ENCODE peak calls at places on chromosome 20, in seven cellular contexts. One of them, this sample, is unnamed.

GRCh38 chr20:49594929-49595311 is 27.0 kb upstream of the PTGIS start:
- DNase-seq in hepatocyte: no peak
- DNase-seq in aorta: no peak
- DNase-seq in pancreas: no peak
- DNase-seq in IMR-90: no peak
- DNase-seq in brain microvascular endothelial cell: no peak
- DNase-seq in right cardiac atrium: no peak
- DNase-seq in this sample: no peak

GRCh38 chr20:35252037-35252461 is 25.6 kb downstream of the MMP24 start:
- DNase-seq in hepatocyte: no peak
- DNase-seq in aorta: no peak
- DNase-seq in pancreas: no peak
- DNase-seq in IMR-90: no peak
- DNase-seq in brain microvascular endothelial cell: no peak
- DNase-seq in right cardiac atrium: no peak
- DNase-seq in this sample: peak

GRCh38 chr20:64246616-64247311 is 8.8 kb upstream of the PCMTD2 start:
- DNase-seq in hepatocyte: no peak
- DNase-seq in aorta: no peak
- DNase-seq in pancreas: peak
- DNase-seq in IMR-90: no peak
- DNase-seq in brain microvascular endothelial cell: no peak
- DNase-seq in right cardiac atrium: no peak
- DNase-seq in this sample: no peak

GRCh38 chr20:61937146-61937962 is 128.3 kb downstream of the TAF4 start:
- DNase-seq in hepatocyte: no peak
- DNase-seq in aorta: no peak
- DNase-seq in pancreas: peak
- DNase-seq in IMR-90: no peak
- DNase-seq in brain microvascular endothelial cell: no peak
- DNase-seq in right cardiac atrium: peak
- DNase-seq in this sample: no peak

GRCh38 chr20:16350465-16350864 is 222.8 kb downstream of the KIF16B start:
- DNase-seq in hepatocyte: no peak
- DNase-seq in aorta: no peak
- DNase-seq in pancreas: no peak
- DNase-seq in IMR-90: peak
- DNase-seq in brain microvascular endothelial cell: peak
- DNase-seq in right cardiac atrium: no peak
- DNase-seq in this sample: no peak

GRCh38 chr20:59820204-59821041 is 113.0 kb downstream of the SYCP2 start:
- DNase-seq in hepatocyte: no peak
- DNase-seq in aorta: no peak
- DNase-seq in pancreas: no peak
- DNase-seq in IMR-90: no peak
- DNase-seq in brain microvascular endothelial cell: no peak
- DNase-seq in right cardiac atrium: peak
- DNase-seq in this sample: no peak

GRCh38 chr20:48738399-48739304 is 89.1 kb downstream of the PREX1 start:
- DNase-seq in hepatocyte: peak
- DNase-seq in aorta: no peak
- DNase-seq in pancreas: no peak
- DNase-seq in IMR-90: no peak
- DNase-seq in brain microvascular endothelial cell: no peak
- DNase-seq in right cardiac atrium: no peak
- DNase-seq in this sample: no peak

GRCh38 chr20:35226775-35227681 is 538 bp downstream of the MMP24 start:
- DNase-seq in hepatocyte: peak
- DNase-seq in aorta: peak
- DNase-seq in pancreas: peak
- DNase-seq in IMR-90: peak
- DNase-seq in brain microvascular endothelial cell: peak
- DNase-seq in right cardiac atrium: peak
- DNase-seq in this sample: no peak

GRCh38 chr20:37407117-37407566 is 61.2 kb downstream of the SRC start:
- DNase-seq in hepatocyte: no peak
- DNase-seq in aorta: no peak
- DNase-seq in pancreas: no peak
- DNase-seq in IMR-90: no peak
- DNase-seq in brain microvascular endothelial cell: no peak
- DNase-seq in right cardiac atrium: peak
- DNase-seq in this sample: no peak

GRCh38 chr20:53677447-53678314 is 84.0 kb upstream of the ZNF217 start:
- DNase-seq in hepatocyte: peak
- DNase-seq in aorta: peak
- DNase-seq in pancreas: no peak
- DNase-seq in IMR-90: peak
- DNase-seq in brain microvascular endothelial cell: no peak
- DNase-seq in right cardiac atrium: peak
- DNase-seq in this sample: peak

GRCh38 chr20:33009214-33010132 is 2.0 kb downstream of the BPIFB2 start:
- DNase-seq in hepatocyte: no peak
- DNase-seq in aorta: no peak
- DNase-seq in pancreas: no peak
- DNase-seq in IMR-90: no peak
- DNase-seq in brain microvascular endothelial cell: no peak
- DNase-seq in right cardiac atrium: no peak
- DNase-seq in this sample: no peak

GRCh38 chr20:62935968-62936585 is 1.9 kb upstream of the GID8 start:
- DNase-seq in hepatocyte: no peak
- DNase-seq in aorta: no peak
- DNase-seq in pancreas: no peak
- DNase-seq in IMR-90: no peak
- DNase-seq in brain microvascular endothelial cell: no peak
- DNase-seq in right cardiac atrium: no peak
- DNase-seq in this sample: no peak

GRCh38 chr20:36543187-36544133 is 2.1 kb downstream of the MYL9 start:
- DNase-seq in hepatocyte: no peak
- DNase-seq in aorta: peak
- DNase-seq in pancreas: peak
- DNase-seq in IMR-90: peak
- DNase-seq in brain microvascular endothelial cell: peak
- DNase-seq in right cardiac atrium: peak
- DNase-seq in this sample: no peak

GRCh38 chr20:41697861-41698559 is 79.8 kb upstream of the CHD6 start:
- DNase-seq in hepatocyte: peak
- DNase-seq in aorta: no peak
- DNase-seq in pancreas: no peak
- DNase-seq in IMR-90: peak
- DNase-seq in brain microvascular endothelial cell: peak
- DNase-seq in right cardiac atrium: no peak
- DNase-seq in this sample: peak

GRCh38 chr20:40683894-40684268 is 5.2 kb downstream of the MAFB start:
- DNase-seq in hepatocyte: no peak
- DNase-seq in aorta: no peak
- DNase-seq in pancreas: no peak
- DNase-seq in IMR-90: no peak
- DNase-seq in brain microvascular endothelial cell: no peak
- DNase-seq in right cardiac atrium: no peak
- DNase-seq in this sample: no peak

GRCh38 chr20:25062841-25063240 is 4.9 kb upstream of the ACSS1 start:
- DNase-seq in hepatocyte: no peak
- DNase-seq in aorta: no peak
- DNase-seq in pancreas: no peak
- DNase-seq in IMR-90: no peak
- DNase-seq in brain microvascular endothelial cell: no peak
- DNase-seq in right cardiac atrium: no peak
- DNase-seq in this sample: no peak

GRCh38 chr20:47561175-47561574 is 59.5 kb downstream of the NCOA3 start:
- DNase-seq in hepatocyte: peak
- DNase-seq in aorta: no peak
- DNase-seq in pancreas: no peak
- DNase-seq in IMR-90: peak
- DNase-seq in brain microvascular endothelial cell: no peak
- DNase-seq in right cardiac atrium: no peak
- DNase-seq in this sample: no peak

GRCh38 chr20:10436053-10436699 is 1.1 kb downstream of the SLX4IP start:
- DNase-seq in hepatocyte: no peak
- DNase-seq in aorta: no peak
- DNase-seq in pancreas: no peak
- DNase-seq in IMR-90: no peak
- DNase-seq in brain microvascular endothelial cell: no peak
- DNase-seq in right cardiac atrium: peak
- DNase-seq in this sample: no peak
- H3K4me3 ChIP-seq in hepatocyte: peak
- H3K4me3 ChIP-seq in aorta: no peak
- H3K4me3 ChIP-seq in pancreas: no peak
- H3K4me3 ChIP-seq in IMR-90: no peak
- H3K4me3 ChIP-seq in brain microvascular endothelial cell: no peak
- H3K4me3 ChIP-seq in right cardiac atrium: no peak
- H3K4me3 ChIP-seq in this sample: peak

GRCh38 chr20:674936-675452 is 608 bp downstream of the SCRT2 start:
- DNase-seq in hepatocyte: no peak
- DNase-seq in aorta: no peak
- DNase-seq in pancreas: no peak
- DNase-seq in IMR-90: no peak
- DNase-seq in brain microvascular endothelial cell: no peak
- DNase-seq in right cardiac atrium: no peak
- DNase-seq in this sample: no peak
- H3K4me3 ChIP-seq in hepatocyte: no peak
- H3K4me3 ChIP-seq in aorta: no peak
- H3K4me3 ChIP-seq in pancreas: no peak
- H3K4me3 ChIP-seq in IMR-90: no peak
- H3K4me3 ChIP-seq in brain microvascular endothelial cell: no peak
- H3K4me3 ChIP-seq in right cardiac atrium: no peak
- H3K4me3 ChIP-seq in this sample: no peak

DNA sequence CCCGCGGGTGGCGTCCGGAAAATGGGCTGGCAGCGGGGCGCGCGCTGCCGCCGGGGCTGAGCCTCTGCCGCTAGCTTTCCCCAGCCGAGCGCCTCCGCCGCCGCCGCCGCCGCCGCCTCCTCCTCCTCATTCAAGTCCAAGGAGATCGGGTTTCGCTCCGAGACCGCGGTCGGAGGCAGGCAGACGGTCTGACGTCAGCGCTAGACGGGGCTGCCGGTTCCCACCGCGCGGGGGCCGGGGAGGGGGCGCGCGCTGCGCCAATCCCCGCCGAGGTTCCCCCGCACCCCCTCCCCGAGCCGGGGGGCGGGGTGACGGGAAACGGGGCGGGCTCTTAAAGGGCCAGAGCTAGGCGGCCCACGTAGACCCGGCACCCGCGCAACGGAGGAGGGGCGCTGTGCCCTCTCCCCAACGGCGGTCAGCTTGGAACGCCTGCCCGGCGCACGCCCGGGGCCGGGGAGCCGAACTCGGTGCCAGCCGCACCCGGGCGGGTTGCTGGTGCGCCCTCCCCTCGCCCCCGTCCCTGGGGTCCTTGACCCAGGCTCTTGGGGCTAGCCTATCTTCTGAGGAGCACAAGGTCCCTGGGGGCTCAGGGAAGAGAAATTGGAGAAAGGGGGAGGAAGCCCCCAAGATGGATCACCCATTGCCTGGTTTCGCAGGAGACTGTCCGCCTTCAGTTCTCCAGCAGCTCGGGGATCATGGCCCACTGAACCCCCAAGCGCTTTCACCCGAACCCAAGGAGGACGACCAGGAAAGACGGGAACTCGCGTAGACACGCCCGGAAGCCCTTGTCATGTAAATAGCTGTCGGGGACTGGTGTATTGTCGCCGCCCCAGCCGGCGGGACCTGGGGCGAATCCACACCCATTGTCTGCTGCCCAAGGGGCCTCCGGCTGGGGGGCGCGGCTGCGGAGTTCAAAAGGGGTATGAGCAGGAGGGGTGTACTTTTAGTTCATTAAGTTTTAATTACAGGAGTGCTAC is at the start of gene PMEPA1:
- DNase-seq in hepatocyte: peak
- DNase-seq in aorta: peak
- DNase-seq in pancreas: peak
- DNase-seq in IMR-90: peak
- DNase-seq in brain microvascular endothelial cell: peak
- DNase-seq in right cardiac atrium: peak
- DNase-seq in this sample: peak
- H3K4me3 ChIP-seq in hepatocyte: peak
- H3K4me3 ChIP-seq in aorta: peak
- H3K4me3 ChIP-seq in pancreas: peak
- H3K4me3 ChIP-seq in IMR-90: peak
- H3K4me3 ChIP-seq in brain microvascular endothelial cell: peak
- H3K4me3 ChIP-seq in right cardiac atrium: peak
- H3K4me3 ChIP-seq in this sample: peak

GRCh38 chr20:50980071-50980681 is 21.6 kb downstream of the MOCS3 start:
- DNase-seq in hepatocyte: peak
- DNase-seq in aorta: peak
- DNase-seq in pancreas: no peak
- DNase-seq in IMR-90: peak
- DNase-seq in brain microvascular endothelial cell: peak
- DNase-seq in right cardiac atrium: no peak
- DNase-seq in this sample: no peak

GRCh38 chr20:50975701-50976330 is 17.2 kb downstream of the MOCS3 start:
- DNase-seq in hepatocyte: no peak
- DNase-seq in aorta: peak
- DNase-seq in pancreas: no peak
- DNase-seq in IMR-90: no peak
- DNase-seq in brain microvascular endothelial cell: no peak
- DNase-seq in right cardiac atrium: no peak
- DNase-seq in this sample: no peak

GRCh38 chr20:50981714-50982048 is 23.1 kb downstream of the MOCS3 start:
- DNase-seq in hepatocyte: no peak
- DNase-seq in aorta: peak
- DNase-seq in pancreas: no peak
- DNase-seq in IMR-90: no peak
- DNase-seq in brain microvascular endothelial cell: no peak
- DNase-seq in right cardiac atrium: no peak
- DNase-seq in this sample: no peak

GRCh38 chr20:50980851-50981713 is 22.5 kb downstream of the MOCS3 start:
- DNase-seq in hepatocyte: peak
- DNase-seq in aorta: peak
- DNase-seq in pancreas: no peak
- DNase-seq in IMR-90: peak
- DNase-seq in brain microvascular endothelial cell: peak
- DNase-seq in right cardiac atrium: no peak
- DNase-seq in this sample: peak

DNA sequence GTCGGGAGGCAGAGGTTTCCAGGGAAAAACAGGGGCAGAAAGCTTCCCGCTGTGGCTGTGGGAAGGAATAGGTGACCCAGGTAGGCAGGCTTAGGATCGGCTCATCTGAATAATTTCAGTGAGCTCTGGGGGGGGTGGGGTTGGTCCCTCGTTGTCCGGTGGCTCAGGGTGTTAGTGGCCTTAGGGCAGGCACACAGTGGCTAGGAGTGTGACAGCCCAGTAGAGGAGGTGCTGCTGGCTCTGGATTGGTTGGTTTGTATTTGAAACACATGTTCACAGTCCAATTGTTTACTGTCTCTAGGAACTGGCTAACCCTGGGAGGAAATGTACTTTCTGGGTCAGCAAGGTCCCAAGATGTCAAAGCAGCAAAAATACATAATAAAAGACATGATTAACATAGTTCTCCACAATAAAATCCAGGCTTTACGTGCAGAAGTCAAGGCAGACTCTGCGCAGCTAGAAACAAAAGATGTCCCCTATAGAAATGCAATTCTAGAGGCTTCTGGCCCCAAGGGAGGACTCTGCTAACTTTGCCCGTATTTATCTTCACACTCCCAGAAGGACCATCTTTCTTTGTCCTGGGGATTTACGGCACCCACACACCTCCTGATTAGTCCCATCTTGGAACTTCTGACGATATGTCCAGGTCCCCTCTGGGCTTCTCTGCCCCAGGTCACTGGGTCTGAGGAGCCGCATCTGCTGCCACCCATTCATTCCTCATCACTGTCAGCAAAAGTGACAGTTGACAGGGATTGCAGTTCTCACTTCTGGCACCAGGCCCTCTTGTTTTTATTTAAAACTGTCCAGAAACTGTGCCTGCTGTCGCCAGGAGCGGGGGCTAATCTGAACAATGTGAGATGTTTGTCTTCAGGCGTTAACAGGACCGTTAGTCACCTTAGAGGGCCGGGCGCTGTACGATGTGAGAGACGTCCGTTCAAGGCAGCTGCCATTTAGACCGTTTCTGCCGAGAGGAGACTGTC is 18.7 kb downstream of the MOCS3 start:
- DNase-seq in hepatocyte: no peak
- DNase-seq in aorta: peak
- DNase-seq in pancreas: no peak
- DNase-seq in IMR-90: no peak
- DNase-seq in brain microvascular endothelial cell: no peak
- DNase-seq in right cardiac atrium: no peak
- DNase-seq in this sample: no peak
- H3K4me3 ChIP-seq in hepatocyte: no peak
- H3K4me3 ChIP-seq in aorta: no peak
- H3K4me3 ChIP-seq in pancreas: no peak
- H3K4me3 ChIP-seq in IMR-90: no peak
- H3K4me3 ChIP-seq in brain microvascular endothelial cell: no peak
- H3K4me3 ChIP-seq in right cardiac atrium: no peak
- H3K4me3 ChIP-seq in this sample: no peak